ENCODE peak calls at places on chromosomes 13 and 19, in four cellular contexts. I is stomach, M is tibial nerve, F is suprapubic skin. P is an unnamed sample.

GRCh38 chr13:99140831-99141230 is 59.8 kb upstream of the UBAC2 start:
- DNase-seq in F (no peak), M (no peak), I (no peak), P (no peak)

GRCh38 chr19:13795595-13796300 is 505 bp downstream of the ZSWIM4 start:
- DNase-seq in I (no peak), F (no peak), M (no peak), P (no peak)

GRCh38 chr19:43464089-43464775 is 1.2 kb downstream of the LYPD3 start:
- DNase-seq in F (peak), M (peak), I (peak), P (peak)

GRCh38 chr13:111938743-111939142 is 128.2 kb upstream of the SOX1 start:
- DNase-seq in I (no peak), F (peak), M (no peak), P (peak)

GRCh38 chr19:55370305-55370988 is at the start of gene IL11:
- DNase-seq in I (no peak), M (no peak), F (no peak), P (no peak)

GRCh38 chr19:18420931-18421330 is 1.7 kb downstream of the SSBP4 start:
- DNase-seq in F (no peak), M (no peak), I (no peak), P (no peak)

GRCh38 chr13:94056362-94056990 is 423.0 kb downstream of the DCT start:
- DNase-seq in I (no peak), F (no peak), M (no peak), P (no peak)

GRCh38 chr13:37306778-37307544 is 201.5 kb upstream of the CSNK1A1L start:
- DNase-seq in F (no peak), I (no peak), M (no peak), P (no peak)

GRCh38 chr19:43784981-43785808 is 4.4 kb upstream of the KCNN4 start:
- DNase-seq in F (no peak), M (no peak), I (peak), P (no peak)

GRCh38 chr19:12939292-12939606 is 840 bp downstream of the CALR start:
- DNase-seq in F (no peak), I (no peak), M (no peak), P (no peak)

GRCh38 chr13:40433577-40433976 is 232.9 kb downstream of the FOXO1 start:
- DNase-seq in F (no peak), I (no peak), M (no peak), P (no peak)

GRCh38 chr19:55579766-55580621 is 654 bp downstream of the ZNF579 start:
- DNase-seq in M (no peak), I (no peak), F (no peak), P (no peak)

GRCh38 chr13:113112893-113113845 is 7.6 kb downstream of the F7 start:
- DNase-seq in F (peak), I (no peak), M (no peak), P (peak)

GRCh38 chr19:4606921-4607678 is 32.2 kb upstream of the TNFAIP8L1 start:
- DNase-seq in M (peak), I (no peak), F (no peak), P (peak)

GRCh38 chr13:37202264-37202663 is 96.8 kb upstream of the CSNK1A1L start:
- DNase-seq in I (no peak), M (no peak), F (no peak), P (no peak)

GRCh38 chr19:42323852-42324654 is 1.4 kb upstream of the MEGF8 start:
- DNase-seq in F (no peak), I (no peak), M (no peak), P (no peak)

GRCh38 chr19:44590245-44591059 is 22.9 kb upstream of the IGSF23 start:
- DNase-seq in M (no peak), F (no peak), I (no peak), P (no peak)

GRCh38 chr13:46126552-46127171 is 21.8 kb upstream of the CPB2 start:
- DNase-seq in I (peak), M (peak), F (no peak), P (no peak)

GRCh38 chr19:38956264-38956663 is 19.3 kb downstream of the FBXO17 start:
- DNase-seq in M (no peak), I (no peak), F (no peak), P (no peak)

GRCh38 chr13:113950451-113951245 is 23.2 kb downstream of the C13orf46 start:
- DNase-seq in I (no peak), F (no peak), M (no peak), P (no peak)

GRCh38 chr19:13366529-13367143 is 139.6 kb downstream of the CACNA1A start:
- DNase-seq in M (no peak), I (no peak), F (no peak), P (no peak)

GRCh38 chr13:107211073-107211472 is 643.1 kb upstream of the ARGLU1 start:
- DNase-seq in F (peak), I (peak), M (peak), P (peak)

GRCh38 chr19:54674021-54674617 is 11.3 kb downstream of the LILRB4 start:
- DNase-seq in F (no peak), I (no peak), M (no peak), P (no peak)

GRCh38 chr13:49749852-49750251 is 42.6 kb downstream of the KPNA3 start:
- DNase-seq in M (no peak), F (no peak), I (no peak), P (no peak)

GRCh38 chr13:43388282-43389034 is 365.1 kb downstream of the DNAJC15 start:
- DNase-seq in M (no peak), I (peak), F (no peak), P (no peak)

GRCh38 chr19:35433448-35433847 is 14.6 kb upstream of the FFAR2 start:
- DNase-seq in F (no peak), M (no peak), I (no peak), P (no peak)

GRCh38 chr13:46778879-46779278 is 18.1 kb downstream of the ESD start:
- DNase-seq in F (no peak), I (no peak), M (no peak), P (no peak)

GRCh38 chr13:110644892-110645521 is 29.7 kb downstream of the NAXD start:
- DNase-seq in M (no peak), I (peak), F (peak), P (no peak)

GRCh38 chr13:112443191-112444000 is 67.2 kb downstream of the SPACA7 start:
- DNase-seq in M (no peak), I (peak), F (peak), P (no peak)

GRCh38 chr19:43618921-43619261 is 538 bp downstream of the ZNF428 start:
- DNase-seq in I (no peak), M (no peak), F (no peak), P (no peak)

DNA sequence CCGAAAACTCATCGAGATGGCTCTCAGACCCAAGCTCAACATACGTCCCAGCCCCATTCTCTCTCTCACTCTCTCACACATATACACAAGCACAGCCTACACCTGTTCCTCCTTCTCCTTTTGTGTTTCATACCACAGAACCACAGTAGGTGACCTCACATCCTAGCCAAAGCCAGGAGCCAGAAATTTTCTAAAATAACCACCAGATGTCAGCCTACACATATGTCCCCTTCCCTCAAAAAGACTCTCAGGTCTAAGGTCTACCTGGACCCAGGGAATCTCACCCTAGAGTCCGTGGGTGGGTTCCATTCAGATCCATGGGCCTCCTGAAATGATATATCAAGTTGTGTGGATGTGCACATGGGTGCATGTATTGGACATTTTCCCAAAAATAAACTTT is 104.2 kb upstream of the IPO5 start:
- DNase-seq in M (no peak), F (no peak), I (no peak), P (no peak)
- TF ChIP-seq CTCF in M (no peak), F (no peak), I (no peak), P (peak)

DNA sequence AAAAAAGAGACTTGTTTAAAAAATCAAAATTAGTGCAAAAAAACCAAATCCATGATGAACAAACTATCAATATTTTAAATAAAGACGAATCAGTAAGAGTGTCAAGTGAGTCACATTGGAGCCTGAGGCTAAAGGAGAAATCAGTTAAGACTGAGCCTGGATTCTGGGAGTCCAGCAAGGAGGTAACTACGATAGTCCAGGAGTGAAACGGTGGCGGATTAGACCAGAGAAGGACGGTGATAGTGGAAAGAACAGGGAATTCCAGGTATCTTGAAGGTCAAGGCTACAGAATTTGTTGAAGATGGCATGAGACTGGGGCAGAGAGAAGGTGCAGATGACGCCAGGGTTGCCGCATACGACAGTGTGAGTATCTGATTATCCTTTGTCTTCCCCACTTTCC is 7.0 kb upstream of the NPAS1 start:
- DNase-seq in F (no peak), I (no peak), M (no peak), P (no peak)
- TF ChIP-seq CTCF in F (no peak), I (no peak), M (no peak), P (no peak)

GRCh38 chr13:51009597-51009996 is 100.0 kb downstream of the RNASEH2B start:
- DNase-seq in I (no peak), F (no peak), M (no peak), P (no peak)
- TF ChIP-seq CTCF in I (no peak), F (no peak), M (no peak), P (no peak)

DNA sequence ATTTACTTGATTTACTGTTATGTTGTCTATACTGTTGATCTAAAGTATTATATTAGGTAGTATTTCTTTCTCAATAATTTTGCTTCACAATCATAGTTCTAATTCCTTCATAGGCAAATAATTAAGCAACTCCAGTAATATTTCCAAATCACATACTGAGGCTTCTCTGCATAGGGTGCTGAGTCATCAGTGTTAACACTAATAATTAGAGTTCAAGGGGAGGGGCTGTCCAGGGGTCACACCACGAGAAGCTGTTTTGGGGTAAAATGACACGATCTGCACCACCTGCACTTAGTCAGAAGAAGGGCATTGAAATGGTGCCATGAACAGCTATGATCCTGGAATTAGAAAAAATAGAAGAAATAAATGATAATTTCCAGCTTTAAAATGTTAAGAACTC is 1230.9 kb upstream of the SLC10A2 start:
- DNase-seq in I (no peak), M (no peak), F (no peak), P (no peak)
- TF ChIP-seq CTCF in I (no peak), M (no peak), F (no peak), P (no peak)

GRCh38 chr19:49862411-49863253 is 4.7 kb downstream of the PNKP start:
- DNase-seq in F (no peak), M (no peak), I (no peak), P (no peak)
- TF ChIP-seq CTCF in F (no peak), M (no peak), I (no peak), P (peak)

DNA sequence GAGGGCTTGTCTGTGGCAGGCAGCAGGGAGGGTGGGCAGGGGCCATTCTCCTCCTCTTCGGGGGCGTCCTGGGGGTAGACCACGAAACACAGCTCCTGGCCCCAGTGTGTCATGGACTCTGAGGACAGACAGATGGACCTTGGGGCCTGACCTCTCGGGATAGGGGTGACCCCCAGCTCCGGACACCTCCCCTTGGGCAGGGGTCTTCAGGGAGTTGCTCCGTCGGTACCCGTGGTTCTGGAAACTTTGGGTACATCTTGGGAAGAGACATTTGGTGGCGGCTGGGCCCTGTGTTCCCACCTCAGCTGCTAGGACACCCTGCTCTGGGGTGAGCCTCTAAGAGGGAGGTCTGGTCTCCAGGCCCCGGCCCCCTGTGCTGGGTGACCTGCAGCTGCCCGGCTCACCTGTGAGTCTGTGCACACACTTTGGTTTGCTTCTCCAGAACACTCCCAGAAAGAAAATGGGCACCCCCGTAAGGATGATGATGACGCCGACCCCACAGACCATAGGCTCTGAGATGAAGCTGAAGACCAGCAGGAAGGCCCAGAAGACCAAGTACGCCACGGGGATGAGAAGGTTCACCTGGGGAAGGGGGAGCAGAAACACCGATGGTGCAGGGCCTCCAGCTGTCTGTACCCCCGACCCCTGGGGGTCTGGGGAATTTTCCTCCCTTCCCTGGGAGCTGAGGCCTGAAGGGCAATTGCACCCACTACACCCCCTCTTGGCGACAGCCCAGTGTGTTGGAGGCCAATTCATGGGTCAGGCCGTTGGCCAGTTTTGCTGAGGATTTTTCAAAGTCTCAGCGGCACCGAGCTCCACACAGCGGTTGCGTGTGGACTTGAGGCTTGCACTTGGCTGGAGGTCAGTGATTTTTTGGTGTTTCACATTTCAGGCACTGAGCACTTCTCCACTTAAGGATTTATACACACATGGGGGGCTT is 15.0 kb downstream of the LRP3 start:
- DNase-seq in M (no peak), I (no peak), F (no peak), P (no peak)
- TF ChIP-seq CTCF in M (peak), I (no peak), F (no peak), P (no peak)

DNA sequence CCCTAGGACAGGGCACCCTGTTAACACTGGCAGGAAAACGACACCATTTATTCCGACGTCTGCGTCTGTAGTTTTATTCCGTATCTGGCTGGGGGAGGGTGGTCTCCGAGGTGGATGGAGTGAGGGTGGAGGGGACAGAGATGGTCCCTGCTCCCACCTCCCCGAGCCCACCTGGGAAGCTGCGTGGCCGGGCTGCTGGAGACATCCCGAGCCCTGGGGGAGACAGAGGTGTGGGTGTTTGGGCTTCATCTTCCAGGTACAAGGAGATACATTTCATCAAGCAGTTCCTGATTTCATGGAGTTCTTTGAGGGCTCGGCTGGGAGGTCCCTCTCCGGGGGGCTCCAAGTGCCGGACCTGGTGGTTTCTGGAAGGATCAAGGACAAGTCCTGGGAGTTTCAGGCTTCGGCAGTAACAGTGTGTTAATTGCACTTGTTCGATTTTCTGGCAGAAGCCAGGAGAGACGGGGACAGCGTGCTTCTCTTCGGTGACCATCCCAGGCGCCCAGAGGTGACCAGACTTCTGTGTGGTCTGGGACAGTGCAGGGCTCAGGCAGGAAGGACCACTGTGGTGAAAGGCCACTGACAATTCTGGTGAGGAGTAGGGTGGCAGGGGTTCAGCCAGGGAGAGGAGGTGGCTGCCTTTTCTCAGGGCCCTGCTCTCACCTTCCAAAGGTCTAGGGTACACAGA is 20.1 kb upstream of the MKNK2 start:
- DNase-seq in M (no peak), I (no peak), F (no peak), P (no peak)
- TF ChIP-seq CTCF in M (no peak), I (no peak), F (no peak), P (no peak)

GRCh38 chr13:52112606-52113005 is 16.3 kb downstream of the NEK5 start:
- DNase-seq in M (no peak), I (no peak), F (no peak), P (no peak)
- TF ChIP-seq CTCF in M (no peak), I (no peak), F (no peak), P (no peak)